ENCODE peak calls at places on chromosomes 5 and 9, in nine cellular contexts. W is fibroblast of lung, G is PC-9, N is HCT116, R is PC-3, I is endothelial cell of umbilical vein, A is K562, M is neural progenitor cell, Z is astrocyte. E is an unnamed sample.
A peak's percentile ranks its signal among the peaks of the same experiment; 100 is the strongest.

GRCh38 chr9:121857941-121858340 is 206.5 kb downstream of the DAB2IP start:
- DNase-seq in W (no peak), Z (no peak), A (no peak), G (no peak), I (no peak), M (no peak), R (no peak), N (no peak), E (no peak)

GRCh38 chr5:20601678-20602100 is 613.7 kb upstream of the CDH18 start:
- DNase-seq in A (no peak), W (peak; percentile 71), N (no peak), Z (peak; percentile 64), R (peak; percentile 47), I (no peak), G (no peak), M (peak; percentile 25), E (peak; percentile 61)

GRCh38 chr5:55485073-55485472 is 49.7 kb downstream of the PLPP1 start:
- DNase-seq in A (no peak), W (no peak), I (no peak), M (no peak), G (no peak), R (no peak), N (no peak), Z (no peak), E (no peak)

GRCh38 chr5:31133488-31133887 is 60.0 kb upstream of the CDH6 start:
- DNase-seq in R (peak; percentile 57), A (no peak), N (no peak), W (peak; percentile 80), I (peak; percentile 1), G (no peak), M (no peak), Z (peak; percentile 76), E (no peak)

GRCh38 chr9:6843742-6844141 is 86.0 kb downstream of the KDM4C start:
- DNase-seq in M (no peak), G (no peak), R (no peak), W (no peak), A (no peak), N (no peak), Z (no peak), I (no peak), E (no peak)

GRCh38 chr5:149367249-149367971 is 9.6 kb downstream of the PCYOX1L start:
- DNase-seq in W (peak; percentile 48), M (peak; percentile 91), I (peak; percentile 64), R (peak; percentile 95), A (peak; percentile 86), N (peak; percentile 79), G (peak; percentile 64), Z (peak; percentile 18), E (peak; percentile 54)

GRCh38 chr9:128714586-128715435 is 9.1 kb downstream of the ZDHHC12 start:
- DNase-seq in A (no peak), N (no peak), R (no peak), M (no peak), W (no peak), G (no peak), Z (no peak), I (no peak), E (no peak)

GRCh38 chr9:116594552-116594951 is 92.6 kb upstream of the TRIM32 start:
- DNase-seq in M (no peak), W (peak; percentile 84), Z (peak; percentile 77), G (peak; percentile 51), N (peak; percentile 26), I (peak; percentile 4), R (peak; percentile 59), A (no peak), E (peak; percentile 72)

GRCh38 chr5:113489299-113489698 is 1.0 kb upstream of the MCC start:
- DNase-seq in N (peak; percentile 89), Z (peak; percentile 99), R (peak; percentile 97), M (no peak), A (no peak), W (peak; percentile 99), I (peak; percentile 36), G (peak; percentile 95), E (peak; percentile 100)

GRCh38 chr5:113490317-113490716 is 2.1 kb upstream of the MCC start:
- DNase-seq in Z (no peak), W (no peak), A (no peak), N (no peak), M (no peak), R (no peak), I (no peak), G (peak; percentile 8), E (no peak)

GRCh38 chr5:113487779-113488644 is at the start of gene MCC:
- DNase-seq in Z (peak; percentile 91), A (no peak), G (peak; percentile 61), R (peak; percentile 76), N (peak; percentile 73), W (peak; percentile 95), M (peak; percentile 93), I (peak; percentile 73), E (peak; percentile 93)

GRCh38 chr5:113488645-113489184 is 462 bp upstream of the MCC start:
- DNase-seq in A (no peak), G (peak; percentile 42), Z (peak; percentile 32), M (no peak), W (no peak), R (peak; percentile 12), I (no peak), N (peak; percentile 8), E (no peak)

DNA sequence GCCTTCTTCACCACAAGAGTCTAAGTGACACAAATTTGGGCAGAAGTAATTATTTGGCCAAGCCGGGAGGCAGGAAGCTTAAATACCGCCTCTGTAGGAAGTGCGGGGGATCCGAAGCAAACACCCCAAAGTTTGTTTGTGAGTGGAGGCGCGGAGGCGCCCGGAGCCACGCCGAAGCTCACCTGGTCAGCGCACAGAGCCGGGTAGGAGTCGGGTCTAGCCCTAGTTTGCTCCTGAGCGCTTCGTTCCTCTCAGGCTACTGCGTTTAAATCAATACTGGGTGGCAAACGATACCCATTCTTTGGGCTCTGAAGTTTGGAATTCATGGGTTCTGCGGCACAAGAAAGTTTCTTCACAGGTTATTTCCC is 858 bp downstream of the MCC start:
- DNase-seq in A (no peak), R (peak; percentile 38), N (peak; percentile 15), W (peak; percentile 18), G (no peak), M (peak; percentile 42), Z (peak; percentile 6), I (peak; percentile 36), E (peak; percentile 58)
- TF ChIP-seq EZH2 in A (no peak), R (no peak), N (no peak), W (no peak), G (no peak), M (peak; percentile 66), Z (no peak), I (no peak), E (no peak)

DNA sequence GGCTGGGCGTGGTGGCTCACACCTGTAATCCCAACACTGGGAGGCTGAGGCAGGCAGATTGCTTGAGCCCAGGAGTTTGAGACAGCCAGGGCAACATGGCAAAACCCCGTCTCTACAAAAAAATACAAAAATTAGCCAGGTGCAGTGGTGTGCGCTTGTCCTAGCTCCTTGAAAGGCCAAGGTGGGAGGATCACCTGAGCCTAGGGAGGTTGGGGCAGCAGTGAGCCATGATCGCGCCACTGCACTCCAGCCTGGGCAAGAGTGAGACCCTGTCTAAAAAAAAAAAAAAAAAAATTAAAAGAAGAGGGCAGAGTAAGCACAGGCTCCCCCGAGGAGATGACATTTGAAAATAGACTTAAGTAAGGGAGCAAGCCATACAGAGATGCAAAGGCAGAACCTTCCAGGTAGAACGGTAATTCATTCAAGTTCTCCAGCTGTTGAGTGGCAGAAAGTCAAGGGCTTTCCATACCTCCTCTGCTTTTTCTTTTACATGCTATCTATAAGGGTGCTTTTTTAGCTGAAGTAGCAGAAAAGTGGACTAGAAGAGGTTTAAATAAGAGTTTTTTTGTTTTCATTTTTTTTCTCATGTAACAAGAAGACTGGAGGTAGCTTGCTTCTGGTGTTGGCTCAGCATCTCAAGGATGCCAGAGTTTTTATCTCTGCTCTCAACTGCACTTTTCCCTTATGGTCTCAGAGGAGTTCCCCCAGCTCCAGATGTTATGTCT is 40.8 kb downstream of the ERGIC1 start:
- DNase-seq in R (no peak), A (no peak), M (no peak), Z (no peak), G (no peak), N (no peak), W (no peak), I (no peak), E (no peak)
- H3K4me2 ChIP-seq in R (no peak overlapping the region), A (no peak overlapping the region), M (no peak overlapping the region), Z (no peak overlapping the region), G (no peak overlapping the region), N (no peak overlapping the region), W (no peak overlapping the region), I (no peak overlapping the region), E (no peak overlapping the region)

GRCh38 chr5:39203951-39204350 is 15.4 kb downstream of the FYB1 start:
- DNase-seq in R (no peak), I (no peak), M (no peak), A (no peak), G (no peak), W (no peak), N (no peak), Z (no peak), E (no peak)

GRCh38 chr5:39202594-39203290 is 16.6 kb downstream of the FYB1 start:
- DNase-seq in N (no peak), M (no peak), W (no peak), I (no peak), R (no peak), A (peak; percentile 40), G (no peak), Z (no peak), E (no peak)

GRCh38 chr5:39201160-39201794 is 18.1 kb downstream of the FYB1 start:
- DNase-seq in N (no peak), Z (no peak), I (no peak), G (no peak), A (peak; percentile 11), W (no peak), R (peak; percentile 57), M (no peak), E (no peak)

GRCh38 chr5:39201795-39202593 is 17.4 kb downstream of the FYB1 start:
- DNase-seq in N (no peak), I (no peak), G (no peak), A (peak; percentile 9), W (no peak), R (no peak), M (no peak), Z (no peak), E (no peak)

GRCh38 chr5:39203291-39203922 is 16.0 kb downstream of the FYB1 start:
- DNase-seq in W (no peak), G (no peak), N (no peak), A (peak; percentile 55), R (no peak), M (no peak), I (no peak), Z (no peak), E (no peak)
- H3K27me3 ChIP-seq in W (no peaks in the 10 kb centered on the region), G (no peaks in the 10 kb centered on the region), N (no peaks in the 10 kb centered on the region), A (no peaks in the 10 kb centered on the region), R (no peaks in the 10 kb centered on the region), M (no peaks in the 10 kb centered on the region), I (no peaks in the 10 kb centered on the region), Z (no peaks in the 10 kb centered on the region), E (no peaks in the 10 kb centered on the region)

DNA sequence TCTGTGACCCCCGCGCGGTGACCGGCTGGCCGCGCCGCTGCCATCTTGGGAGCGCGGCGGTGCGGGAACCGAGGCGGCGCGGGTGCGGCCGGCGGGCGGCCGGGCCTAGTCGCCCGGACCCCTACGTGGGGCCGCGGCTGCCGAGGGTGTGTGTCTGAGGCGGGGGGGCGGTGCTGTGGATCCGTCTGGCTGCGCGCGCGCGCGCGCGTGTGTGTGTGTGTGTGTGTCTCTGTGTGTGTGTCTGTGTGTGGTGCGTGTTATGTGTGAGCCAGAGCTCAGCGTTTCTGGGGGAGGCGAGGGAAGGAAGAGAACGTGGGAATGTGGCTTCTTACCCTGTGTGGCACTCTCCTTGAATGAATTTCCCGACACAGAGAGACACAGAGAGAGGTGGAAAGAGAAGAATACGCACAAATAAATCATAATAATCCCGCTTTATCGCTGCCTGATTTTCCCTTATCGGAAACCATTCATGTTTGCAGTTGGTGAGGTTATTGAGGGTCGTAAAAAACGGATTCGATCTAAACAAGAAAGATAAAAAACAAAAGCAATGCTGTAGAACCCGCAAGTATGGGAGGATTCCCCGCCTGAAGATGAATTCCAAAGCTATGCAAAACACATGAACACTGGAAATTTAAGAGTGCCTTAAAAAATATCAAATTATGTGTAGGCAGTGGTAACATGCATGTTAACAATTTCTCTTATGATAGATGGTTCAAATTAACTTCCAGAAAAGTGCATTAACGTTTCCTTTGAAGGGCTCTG is 5.7 kb downstream of the NR2F1 start:
- DNase-seq in W (peak; percentile 70), G (no peak), A (no peak), R (no peak), I (no peak), Z (no peak), N (no peak), M (peak; percentile 46), E (no peak)
- TF ChIP-seq EZH2 in W (no peak), G (no peak), A (no peak), R (no peak), I (no peak), Z (no peak), N (no peak), M (peak; percentile 66), E (no peak)